ENCODE peak calls at places on chromosomes 5 and 9, in seven cellular contexts. W, X, K, G, A, C and P are unnamed samples.
A peak's percentile ranks its signal among the peaks of the same experiment; 100 is the strongest.

GRCh38 chr9:113677057-113677456 is 199.1 kb upstream of the ZNF618 start:
- DNase-seq in G (no peak), C (no peak), A (no peak), W (no peak), K (no peak), X (no peak), P (no peak)

GRCh38 chr5:147912015-147912414 is 5.7 kb upstream of the C5orf46 start:
- DNase-seq in C (no peak), K (no peak), W (no peak), X (no peak), A (no peak), G (no peak), P (no peak)

GRCh38 chr5:134236208-134236761 is 10.4 kb upstream of the PPP2CA start:
- DNase-seq in C (no peak), K (no peak), G (no peak), X (no peak), A (no peak), W (no peak), P (no peak)

GRCh38 chr9:107635137-107635802 is 145.7 kb upstream of the KLF4 start:
- DNase-seq in G (no peak), X (no peak), A (no peak), W (no peak), K (no peak), C (no peak), P (no peak)

GRCh38 chr9:71249729-71250317 is 128.4 kb upstream of the TRPM3 start:
- DNase-seq in A (no peak), W (peak; percentile 33), C (no peak), K (no peak), X (peak; percentile 4), G (peak; percentile 59), P (peak; percentile 81)

GRCh38 chr5:39411051-39411450 is 13.7 kb downstream of the DAB2 start:
- DNase-seq in A (no peak), X (no peak), C (no peak), W (no peak), K (no peak), G (no peak), P (peak; percentile 74)

GRCh38 chr9:6305954-6306563 is 22.1 kb upstream of the TPD52L3 start:
- DNase-seq in G (no peak), C (no peak), W (no peak), A (no peak), X (no peak), K (no peak), P (peak; percentile 76)

GRCh38 chr9:12739014-12739413 is 35.8 kb upstream of the LURAP1L start:
- DNase-seq in C (no peak), W (peak; percentile 69), G (no peak), X (no peak), K (no peak), A (no peak), P (no peak)

GRCh38 chr9:133237271-133237731 is 28.3 kb upstream of the OBP2B start:
- DNase-seq in X (no peak), A (no peak), G (peak; percentile 19), W (no peak), K (no peak), C (peak; percentile 28), P (peak; percentile 82)

GRCh38 chr5:159097461-159098284 is 2.0 kb downstream of the EBF1 start:
- DNase-seq in A (no peak), W (no peak), C (peak; percentile 46), X (no peak), G (peak; percentile 77), K (no peak), P (peak; percentile 34)

GRCh38 chr5:153960269-153961215 is 78.2 kb downstream of the FAM114A2 start:
- DNase-seq in K (no peak), A (no peak), G (no peak), W (no peak), X (no peak), C (no peak), P (no peak)